ENCODE peak calls at places on chromosomes 12 and 14, in six cellular contexts. N is H1, B is K562, I is IMR-90, L is GM12878, Q is HepG2. C is an unnamed sample.
A peak's percentile ranks its signal among the peaks of the same experiment; 100 is the strongest.

GRCh38 chr14:99749763-99750715 is 43.2 kb upstream of the EML1 start:
- DNase-seq in N (no peak), B (no peak), I (no peak), L (no peak), Q (no peak), C (no peak)

GRCh38 chr12:27915536-27915935 is 57.0 kb downstream of the PTHLH start:
- DNase-seq in N (no peak), B (no peak), I (no peak), L (no peak), Q (no peak), C (no peak)

GRCh38 chr12:86331012-86331411 is 74.8 kb upstream of the MGAT4C start:
- DNase-seq in N (no peak), B (no peak), I (no peak), L (no peak), Q (no peak), C (no peak)

GRCh38 chr14:87067061-87067460 is 925.9 kb downstream of the GALC start:
- DNase-seq in N (no peak), B (no peak), I (no peak), L (no peak), Q (no peak), C (no peak)

GRCh38 chr12:78802593-78802992 is 62.0 kb upstream of the SYT1 start:
- DNase-seq in N (no peak), B (no peak), I (peak; percentile 70), L (no peak), Q (no peak), C (no peak)

GRCh38 chr12:113954547-113954946 is 11.6 kb downstream of the RBM19 start:
- DNase-seq in N (no peak), B (no peak), I (no peak), L (no peak), Q (no peak), C (no peak)

GRCh38 chr12:50763637-50764115 is at the start of gene ATF1:
- DNase-seq in N (peak; percentile 91), B (peak; percentile 97), I (peak; percentile 93), L (peak; percentile 73), Q (peak; percentile 84), C (peak; percentile 79)

GRCh38 chr12:53298154-53298553 is 1.3 kb upstream of the MYG1 start:
- DNase-seq in N (no peak), B (no peak), I (peak; percentile 97), L (no peak), Q (no peak), C (no peak)

GRCh38 chr12:123034022-123034541 is 53.6 kb downstream of the ARL6IP4 start:
- DNase-seq in N (no peak), B (peak; percentile 77), I (no peak), L (no peak), Q (no peak), C (no peak)

GRCh38 chr14:43135877-43136411 is 1371.1 kb downstream of the FSCB start:
- DNase-seq in N (no peak), B (no peak), I (no peak), L (no peak), Q (no peak), C (no peak)

GRCh38 chr12:27193106-27193505 is 51.0 kb upstream of the STK38L start:
- DNase-seq in N (no peak), B (no peak), I (peak; percentile 94), L (no peak), Q (no peak), C (no peak)

GRCh38 chr14:72619071-72619710 is 274.7 kb downstream of the DPF3 start:
- DNase-seq in N (peak; percentile 27), B (no peak), I (no peak), L (no peak), Q (no peak), C (no peak)

GRCh38 chr12:93025145-93026103 is 96.3 kb upstream of the EEA1 start:
- DNase-seq in N (no peak), B (peak; percentile 74), I (peak; percentile 75), L (peak; percentile 63), Q (no peak), C (peak; percentile 45)

GRCh38 chr12:89353823-89354629 is 1.7 kb upstream of the DUSP6 start:
- DNase-seq in N (peak; percentile 91), B (no peak), I (peak; percentile 63), L (no peak), Q (peak; percentile 85), C (peak; percentile 73)

GRCh38 chr12:247271-247670 is 15.4 kb downstream of the SLC6A13 start:
- DNase-seq in N (no peak), B (no peak), I (no peak), L (no peak), Q (no peak), C (no peak)

GRCh38 chr12:56955631-56956256 is 1.7 kb downstream of the RDH16 start:
- DNase-seq in N (no peak), B (no peak), I (peak; percentile 22), L (no peak), Q (no peak), C (no peak)

GRCh38 chr12:64590183-64590582 is 20.1 kb upstream of the RASSF3 start:
- DNase-seq in N (no peak), B (no peak), I (no peak), L (no peak), Q (no peak), C (no peak)

GRCh38 chr14:98208074-98208675 is 1063.8 kb downstream of the BCL11B start:
- DNase-seq in N (no peak), B (no peak), I (no peak), L (no peak), Q (no peak), C (no peak)

GRCh38 chr14:98207466-98207865 is 1064.5 kb downstream of the BCL11B start:
- DNase-seq in N (no peak), B (no peak), I (no peak), L (no peak), Q (no peak), C (no peak)

GRCh38 chr14:98208943-98209342 is 1063.1 kb downstream of the BCL11B start:
- DNase-seq in N (no peak), B (no peak), I (no peak), L (no peak), Q (no peak), C (no peak)

GRCh38 chr14:98210045-98210678 is 1061.8 kb downstream of the BCL11B start:
- DNase-seq in N (no peak), B (no peak), I (no peak), L (no peak), Q (no peak), C (no peak)
- TF ChIP-seq CEBPB in N (no peak), B (no peak), I (no peak), L (no peak), Q (no peak), C (no peak)

DNA sequence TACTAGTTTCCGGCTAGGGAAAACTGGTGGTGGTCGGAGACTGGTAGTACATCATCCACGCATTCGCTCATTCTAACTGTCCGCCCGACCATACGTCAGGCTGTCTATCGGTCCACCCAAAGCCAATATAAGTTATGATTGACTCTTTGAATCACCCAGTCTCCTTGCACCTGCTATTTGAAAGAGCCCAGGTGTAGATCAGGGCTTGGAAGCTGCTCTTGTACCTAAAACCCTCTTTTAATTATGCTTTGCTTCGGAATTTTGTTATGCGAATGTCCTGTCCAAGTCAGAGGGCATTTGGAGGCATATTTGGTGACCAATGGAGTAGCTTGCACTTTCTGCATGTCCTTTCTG is 5.7 kb upstream of the NKX2-1 start:
- DNase-seq in N (no peak), B (no peak), I (no peak), L (no peak), Q (no peak), C (no peak)
- H3K27me3 ChIP-seq in N (peaks cover 80% of the 10 kb centered on the region), B (peaks cover 3% of the 10 kb centered on the region), I (peaks cover 64% of the 10 kb centered on the region), L (peaks cover 17% of the 10 kb centered on the region), Q (peaks cover 33% of the 10 kb centered on the region), C (peaks cover 4% of the 10 kb centered on the region)

GRCh38 chr12:100797246-100797645 is 2.7 kb downstream of the ANO4 start:
- DNase-seq in N (no peak), B (no peak), I (no peak), L (no peak), Q (no peak), C (no peak)
- H3K9ac ChIP-seq in N (no peak overlapping the region), B (no peak overlapping the region), I (peak overlapping the region; percentile 38), L (no peak overlapping the region), Q (no peak overlapping the region), C (no peak overlapping the region)

DNA sequence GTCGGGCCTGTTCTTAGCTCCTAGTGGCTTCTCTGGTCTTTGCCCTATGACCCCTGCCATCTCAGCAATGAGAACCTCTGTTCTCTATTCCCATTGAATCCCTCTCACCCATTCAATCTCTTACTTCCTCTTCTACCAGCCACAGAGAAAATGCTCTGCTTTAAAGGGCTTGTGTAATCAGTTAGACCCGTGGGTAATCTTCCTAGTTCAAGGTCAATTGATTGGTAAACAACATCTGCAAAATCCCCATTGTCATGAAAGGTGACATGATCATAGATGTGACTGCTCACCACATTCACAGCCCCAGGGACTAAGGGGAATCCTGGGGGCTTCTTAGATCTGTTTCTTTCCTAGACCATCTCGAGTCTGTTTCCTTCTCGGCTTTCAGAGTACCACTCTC is 7.2 kb upstream of the CCDC197 start:
- DNase-seq in N (no peak), B (no peak), I (no peak), L (no peak), Q (peak; percentile 82), C (no peak)
- TF ChIP-seq CEBPB in N (no peak), B (no peak), I (no peak), L (no peak), Q (peak; percentile 70), C (no peak)

GRCh38 chr12:112850343-112850742 is 56.4 kb upstream of the OAS1 start:
- DNase-seq in N (no peak), B (no peak), I (no peak), L (no peak), Q (no peak), C (no peak)

GRCh38 chr12:112848338-112848715 is 56.8 kb downstream of the RPH3A start:
- DNase-seq in N (no peak), B (no peak), I (no peak), L (no peak), Q (no peak), C (no peak)

GRCh38 chr12:112846619-112847018 is 55.1 kb downstream of the RPH3A start:
- DNase-seq in N (no peak), B (no peak), I (no peak), L (no peak), Q (no peak), C (no peak)

GRCh38 chr12:112848972-112849371 is 57.4 kb downstream of the RPH3A start:
- DNase-seq in N (no peak), B (no peak), I (no peak), L (no peak), Q (no peak), C (no peak)

GRCh38 chr12:112847708-112848337 is 56.3 kb downstream of the RPH3A start:
- DNase-seq in N (no peak), B (no peak), I (no peak), L (no peak), Q (no peak), C (no peak)
- H3K27me3 ChIP-seq in N (peaks cover 5% of the 10 kb centered on the region), B (no peaks in the 10 kb centered on the region), I (no peaks in the 10 kb centered on the region), L (no peaks in the 10 kb centered on the region), Q (no peaks in the 10 kb centered on the region), C (peaks cover 78% of the 10 kb centered on the region)

GRCh38 chr14:74569826-74570591 is 42.0 kb downstream of the LTBP2 start:
- DNase-seq in N (no peak), B (no peak), I (peak; percentile 21), L (no peak), Q (peak; percentile 12), C (no peak)
- H3K9ac ChIP-seq in N (no peak overlapping the region), B (no peak overlapping the region), I (peak overlapping the region; percentile 34), L (no peak overlapping the region), Q (no peak overlapping the region), C (no peak overlapping the region)